ENCODE peak calls at places on chromosomes 16 and 17, in eight cellular contexts. H, I, L, K, Y, Q, X and F are unnamed samples.

GRCh38 chr17:51119415-51120356 is 982 bp downstream of the SPAG9 start:
- DNase-seq in H (peak; percentile 49), I (peak; percentile 53), L (no peak), K (peak; percentile 36), Y (peak; percentile 42), Q (peak; percentile 15), X (peak; percentile 93), F (peak; percentile 54)

GRCh38 chr17:58786586-58787295 is 31.1 kb downstream of the PPM1E start:
- DNase-seq in H (no peak), I (peak; percentile 34), L (no peak), K (peak; percentile 46), Y (peak; percentile 57), Q (peak; percentile 10), X (no peak), F (peak; percentile 28)

GRCh38 chr16:31087481-31087880 is 1.3 kb downstream of the PRSS53 start:
- DNase-seq in H (no peak), I (no peak), L (no peak), K (no peak), Y (no peak), Q (no peak), X (no peak), F (no peak)

GRCh38 chr16:84553873-84554399 is 49.5 kb upstream of the MEAK7 start:
- DNase-seq in H (no peak), I (no peak), L (no peak), K (no peak), Y (no peak), Q (no peak), X (no peak), F (no peak)

GRCh38 chr17:61144876-61145564 is 254.6 kb upstream of the TBX2 start:
- DNase-seq in H (no peak), I (no peak), L (no peak), K (no peak), Y (no peak), Q (no peak), X (no peak), F (no peak)

GRCh38 chr16:19348125-19348524 is 62.6 kb downstream of the CLEC19A start:
- DNase-seq in H (no peak), I (no peak), L (no peak), K (no peak), Y (no peak), Q (no peak), X (no peak), F (no peak)

GRCh38 chr16:85170066-85171003 is 58.1 kb upstream of the CIBAR2 start:
- DNase-seq in H (no peak), I (no peak), L (no peak), K (no peak), Y (no peak), Q (no peak), X (no peak), F (no peak)

GRCh38 chr17:78821961-78822360 is 18.7 kb downstream of the USP36 start:
- DNase-seq in H (no peak), I (no peak), L (no peak), K (no peak), Y (no peak), Q (no peak), X (no peak), F (no peak)

GRCh38 chr16:26598989-26599785 is 467.5 kb upstream of the C16orf82 start:
- DNase-seq in H (no peak), I (no peak), L (no peak), K (no peak), Y (no peak), Q (no peak), X (no peak), F (no peak)

GRCh38 chr16:4319454-4319853 is 3.6 kb downstream of the GLIS2 start:
- DNase-seq in H (no peak), I (no peak), L (no peak), K (no peak), Y (peak; percentile 61), Q (peak; percentile 47), X (no peak), F (no peak)

GRCh38 chr16:57778658-57779057 is 23.6 kb downstream of the KIFC3 start:
- DNase-seq in H (no peak), I (no peak), L (no peak), K (no peak), Y (no peak), Q (no peak), X (no peak), F (no peak)

GRCh38 chr17:70137451-70138230 is 31.7 kb upstream of the KCNJ2 start:
- DNase-seq in H (peak; percentile 57), I (peak; percentile 60), L (no peak), K (peak; percentile 66), Y (peak; percentile 35), Q (no peak), X (peak; percentile 88), F (no peak)

GRCh38 chr17:7586673-7587419 is 3.0 kb downstream of the SOX15 start:
- DNase-seq in H (peak; percentile 38), I (no peak), L (no peak), K (no peak), Y (peak; percentile 51), Q (no peak), X (no peak), F (no peak)

GRCh38 chr16:57265850-57266530 is 18.5 kb downstream of the PLLP start:
- DNase-seq in H (peak; percentile 73), I (no peak), L (no peak), K (peak; percentile 81), Y (peak; percentile 60), Q (peak; percentile 30), X (peak; percentile 90), F (no peak)

GRCh38 chr16:31199430-31200041 is 3.0 kb downstream of the PYCARD start:
- DNase-seq in H (no peak), I (no peak), L (no peak), K (no peak), Y (no peak), Q (no peak), X (no peak), F (no peak)

GRCh38 chr17:40345161-40346034 is 19.1 kb downstream of the GJD3 start:
- DNase-seq in H (peak; percentile 83), I (peak; percentile 81), L (peak; percentile 47), K (peak; percentile 76), Y (no peak), Q (peak; percentile 44), X (peak; percentile 94), F (peak; percentile 4)

GRCh38 chr17:44808156-44808555 is 21.9 kb downstream of the GJC1 start:
- DNase-seq in H (no peak), I (no peak), L (no peak), K (no peak), Y (no peak), Q (no peak), X (peak; percentile 54), F (no peak)

GRCh38 chr16:17312100-17312732 is 158.5 kb downstream of the XYLT1 start:
- DNase-seq in H (no peak), I (no peak), L (no peak), K (peak; percentile 64), Y (peak; percentile 80), Q (no peak), X (no peak), F (no peak)

GRCh38 chr16:51573191-51573590 is 422.1 kb upstream of the SALL1 start:
- DNase-seq in H (no peak), I (no peak), L (no peak), K (no peak), Y (no peak), Q (no peak), X (no peak), F (no peak)

GRCh38 chr16:88455610-88456355 is 2.7 kb downstream of the ZFPM1 start:
- DNase-seq in H (no peak), I (peak; percentile 51), L (no peak), K (peak; percentile 55), Y (peak; percentile 60), Q (peak; percentile 22), X (no peak), F (no peak)

GRCh38 chr16:46731691-46732555 is 16.2 kb downstream of the MYLK3 start:
- DNase-seq in H (peak; percentile 41), I (no peak), L (no peak), K (no peak), Y (no peak), Q (no peak), X (peak; percentile 76), F (no peak)

GRCh38 chr17:58378895-58379824 is 27.2 kb upstream of the SUPT4H1 start:
- DNase-seq in H (no peak), I (no peak), L (no peak), K (no peak), Y (no peak), Q (no peak), X (no peak), F (no peak)

GRCh38 chr17:17096438-17097178 is 54.4 kb downstream of the MPRIP start:
- DNase-seq in H (no peak), I (no peak), L (no peak), K (no peak), Y (no peak), Q (no peak), X (no peak), F (no peak)

GRCh38 chr16:89167425-89167941 is 4.1 kb upstream of the CDH15 start:
- DNase-seq in H (peak; percentile 74), I (peak; percentile 79), L (peak; percentile 78), K (peak; percentile 59), Y (peak; percentile 83), Q (peak; percentile 33), X (peak; percentile 95), F (peak; percentile 20)

GRCh38 chr16:25888873-25889272 is 197.1 kb downstream of the HS3ST4 start:
- DNase-seq in H (no peak), I (no peak), L (no peak), K (no peak), Y (no peak), Q (no peak), X (no peak), F (no peak)

GRCh38 chr17:76268015-76268749 is 3.0 kb downstream of the UBALD2 start:
- DNase-seq in H (peak; percentile 82), I (no peak), L (no peak), K (peak; percentile 84), Y (peak; percentile 46), Q (no peak), X (peak; percentile 97), F (no peak)